ENCODE peak calls at places on chromosomes 5 and 9, in seven cellular contexts. T is body of pancreas; H is ovary; R is Panc1; Z is IMR-90; N is heart right ventricle; Y is CD8-positive, alpha-beta T cell. I is an unnamed sample.

GRCh38 chr9:37948417-37948980 is 44.6 kb upstream of the SLC25A51 start:
- DNase-seq in T (no peak), H (no peak), R (no peak), Z (no peak), N (no peak), Y (no peak), I (no peak)

GRCh38 chr5:174843263-174844250 is 119.2 kb downstream of the MSX2 start:
- DNase-seq in T (no peak), H (no peak), R (no peak), Z (no peak), N (no peak), Y (no peak), I (no peak)

GRCh38 chr5:176134529-176135223 is 103.5 kb upstream of the SIMC1 start:
- DNase-seq in T (no peak), H (peak; percentile 74), R (no peak), Z (no peak), N (no peak), Y (no peak), I (no peak)

GRCh38 chr9:211036-211435 is 3.6 kb upstream of the DOCK8 start:
- DNase-seq in T (no peak), H (no peak), R (no peak), Z (no peak), N (no peak), Y (no peak), I (no peak)

GRCh38 chr9:133251773-133252172 is 23.2 kb downstream of the ABO start:
- DNase-seq in T (no peak), H (peak; percentile 22), R (no peak), Z (no peak), N (no peak), Y (no peak), I (no peak)

GRCh38 chr9:123928471-123929176 is 1.3 kb downstream of the DENND1A start:
- DNase-seq in T (no peak), H (no peak), R (no peak), Z (peak; percentile 41), N (no peak), Y (no peak), I (no peak)

GRCh38 chr9:108816037-108816436 is 39.7 kb downstream of the ACTL7B start:
- DNase-seq in T (peak; percentile 12), H (no peak), R (no peak), Z (no peak), N (no peak), Y (no peak), I (no peak)

GRCh38 chr5:62298118-62298517 is 7.9 kb upstream of the KIF2A start:
- DNase-seq in T (no peak), H (no peak), R (no peak), Z (no peak), N (no peak), Y (no peak), I (no peak)

GRCh38 chr9:128553695-128554094 is 1.3 kb downstream of the SPTAN1 start:
- DNase-seq in T (no peak), H (no peak), R (no peak), Z (peak; percentile 86), N (no peak), Y (no peak), I (no peak)

GRCh38 chr5:159616967-159617366 is 286.7 kb upstream of the IL12B start:
- DNase-seq in T (no peak), H (no peak), R (no peak), Z (peak; percentile 16), N (no peak), Y (no peak), I (no peak)

GRCh38 chr5:42768106-42768504 is 11.5 kb downstream of the CCDC152 start:
- DNase-seq in T (no peak), H (no peak), R (no peak), Z (no peak), N (no peak), Y (no peak), I (no peak)

GRCh38 chr9:95073042-95073607 is 244.4 kb downstream of the FANCC start:
- DNase-seq in T (no peak), H (no peak), R (no peak), Z (no peak), N (no peak), Y (no peak), I (no peak)

GRCh38 chr9:108078823-108079222 is 589.3 kb upstream of the KLF4 start:
- DNase-seq in T (peak; percentile 19), H (no peak), R (no peak), Z (no peak), N (no peak), Y (no peak), I (no peak)

GRCh38 chr9:72478993-72479392 is 42.4 kb upstream of the TMC1 start:
- DNase-seq in T (no peak), H (no peak), R (no peak), Z (peak; percentile 69), N (no peak), Y (no peak), I (no peak)

GRCh38 chr9:92295827-92296258 is 2.3 kb upstream of the IARS1 start:
- DNase-seq in T (no peak), H (no peak), R (no peak), Z (no peak), N (no peak), Y (no peak), I (no peak)

GRCh38 chr5:37735649-37736347 is 104.0 kb downstream of the GDNF start:
- DNase-seq in T (no peak), H (no peak), R (no peak), Z (peak; percentile 44), N (no peak), Y (no peak), I (no peak)

GRCh38 chr9:93245437-93245970 is 61.6 kb downstream of the WNK2 start:
- DNase-seq in T (no peak), H (no peak), R (no peak), Z (no peak), N (no peak), Y (no peak), I (no peak)

GRCh38 chr5:107671742-107672211 is 1.0 kb upstream of the EFNA5 start:
- DNase-seq in T (no peak), H (no peak), R (no peak), Z (peak; percentile 52), N (no peak), Y (no peak), I (peak; percentile 64)

GRCh38 chr5:173744527-173744926 is 128.1 kb upstream of the BOD1 start:
- DNase-seq in T (no peak), H (no peak), R (no peak), Z (no peak), N (no peak), Y (no peak), I (no peak)

GRCh38 chr9:104748359-104749031 is 1.0 kb downstream of the NIPSNAP3A start:
- DNase-seq in T (no peak), H (no peak), R (no peak), Z (peak; percentile 13), N (no peak), Y (no peak), I (no peak)

GRCh38 chr5:122089614-122090013 is 11.6 kb upstream of the LOX start:
- DNase-seq in T (no peak), H (no peak), R (no peak), Z (peak; percentile 94), N (no peak), Y (no peak), I (no peak)

GRCh38 chr5:88374391-88374790 is 105.7 kb upstream of the TMEM161B start:
- DNase-seq in T (no peak), H (no peak), R (no peak), Z (no peak), N (no peak), Y (no peak), I (no peak)
- H3K4me3 ChIP-seq in T (no peak overlapping the region), H (no peak overlapping the region), R (no peak overlapping the region), Z (no peak overlapping the region), N (no peak overlapping the region), Y (no peak overlapping the region), I (no peak overlapping the region)

DNA sequence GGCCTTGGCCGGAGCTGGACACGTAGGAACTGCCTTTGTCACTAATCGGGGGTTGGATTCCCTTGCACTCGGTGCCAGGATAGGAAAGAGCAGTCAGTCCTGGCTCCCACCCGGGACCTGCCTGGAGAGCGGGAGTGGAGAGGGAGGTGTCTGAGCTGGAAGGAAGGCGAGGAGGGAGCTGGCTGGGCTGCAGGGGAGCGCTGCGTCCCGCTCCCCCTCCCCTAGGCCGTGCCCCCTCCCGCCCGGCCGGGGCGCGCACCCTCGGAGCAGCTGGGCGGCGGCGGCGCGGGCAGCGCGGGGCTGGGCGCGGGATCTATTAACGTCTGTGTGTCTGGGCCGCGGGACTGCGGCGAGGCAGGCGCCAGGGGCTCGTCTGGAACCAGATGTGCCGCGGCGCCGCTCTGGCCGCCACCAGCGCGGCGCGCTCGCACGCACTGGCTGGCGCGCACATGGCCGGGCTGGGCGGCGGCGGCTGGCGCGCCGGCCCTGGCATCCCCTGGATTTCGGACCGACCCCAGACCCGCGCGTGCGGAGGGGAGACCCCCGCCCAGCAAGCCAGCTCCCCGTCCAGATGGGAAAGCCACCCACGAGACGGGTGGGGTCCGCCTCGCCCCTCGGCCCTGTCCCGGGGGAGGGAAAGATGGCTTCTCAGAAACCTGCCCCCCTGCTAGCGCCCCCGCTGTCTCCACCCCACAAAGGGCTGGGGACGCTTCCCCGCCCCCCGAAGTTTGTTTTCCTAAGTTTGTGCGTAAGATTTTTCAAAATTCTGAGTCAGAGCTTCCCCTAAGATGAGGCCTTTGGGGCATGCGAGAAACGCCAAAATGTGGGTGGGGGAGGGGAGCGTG is 31.9 kb downstream of the PRRX2 start:
- DNase-seq in T (peak; percentile 16), H (peak; percentile 66), R (no peak), Z (peak; percentile 78), N (peak; percentile 35), Y (no peak), I (no peak)
- H3K27me3 ChIP-seq in T (no peaks in the 10 kb centered on the region), H (no peaks in the 10 kb centered on the region), R (no peaks in the 10 kb centered on the region), Z (no peaks in the 10 kb centered on the region), N (peaks cover 24% of the 10 kb centered on the region), Y (peaks cover 6% of the 10 kb centered on the region), I (peaks cover 18% of the 10 kb centered on the region)

GRCh38 chr5:170348069-170348702 is 41.0 kb downstream of the KCNMB1 start:
- DNase-seq in T (no peak), H (no peak), R (no peak), Z (no peak), N (no peak), Y (no peak), I (no peak)
- TF ChIP-seq CTCF in T (no peak), H (no peak), R (no peak), Z (no peak), N (no peak), Y (peak; percentile 28), I (no peak)

DNA sequence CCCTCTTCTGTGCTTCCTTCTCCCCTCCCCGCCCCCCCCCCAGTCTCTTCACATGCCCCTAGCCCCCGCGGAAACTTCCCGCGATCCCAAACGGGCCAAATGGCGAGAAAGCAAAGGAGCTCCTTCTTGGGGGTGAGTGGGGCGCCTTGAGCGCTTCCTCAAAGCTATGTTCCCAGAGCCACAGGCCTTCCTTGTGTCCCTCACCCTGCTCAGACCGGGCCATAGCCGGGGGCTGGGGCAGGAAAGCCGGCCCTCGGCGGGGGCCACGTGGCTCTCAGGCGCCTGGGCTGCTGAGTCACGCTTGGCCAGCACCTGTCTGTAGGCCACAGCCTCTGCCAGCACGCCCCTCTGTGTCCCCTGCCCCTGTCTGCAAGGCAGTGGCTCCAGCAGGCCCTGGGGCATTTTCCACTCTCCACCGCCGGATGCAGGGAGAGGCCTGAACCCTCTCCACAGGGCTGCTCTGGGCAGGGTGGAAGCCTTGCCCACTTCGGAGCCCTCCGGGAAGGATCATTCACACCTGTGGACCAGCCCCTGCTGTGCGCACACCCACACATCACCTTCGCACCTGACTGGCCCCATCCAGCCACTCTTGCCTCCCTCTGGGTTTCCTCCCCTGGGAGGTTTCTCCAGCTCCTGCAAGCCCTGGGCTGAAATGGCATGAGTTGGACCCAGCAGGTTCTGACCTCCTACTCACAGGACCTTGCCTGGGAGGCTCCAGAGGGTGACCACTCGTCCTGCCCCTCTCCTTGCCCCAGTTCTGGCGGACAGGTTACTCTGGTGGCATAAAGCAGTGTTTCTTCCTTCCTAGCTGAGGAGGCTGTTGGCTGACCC is 1.2 kb upstream of the SQSTM1 start:
- DNase-seq in T (peak; percentile 79), H (peak; percentile 81), R (no peak), Z (peak; percentile 77), N (peak; percentile 67), Y (no peak), I (peak; percentile 52)
- H3K4me3 ChIP-seq in T (no peak overlapping the region), H (peak overlapping the region; percentile 82), R (no peak overlapping the region), Z (no peak overlapping the region), N (peak overlapping the region; percentile 97), Y (peak overlapping the region; percentile 57), I (no peak overlapping the region)

I was measured in kidney epithelial cell.